ENCODE peak calls at places on chromosome 6, in six cellular contexts. O is fibroblast of lung; F is brain microvascular endothelial cell; V is right cardiac atrium; P is CD4-positive, CD25-positive, alpha-beta regulatory T cell; Z is mesendoderm. H is an unnamed sample. For H3K27me3, the result is how much of the 10 kb centered on the place peaks cover.

GRCh38 chr6:37058084-37058586 is 52.7 kb downstream of the FGD2 start:
- DNase-seq in O (peak), F (no peak), V (no peak), P (no peak), Z (no peak), H (no peak)

GRCh38 chr6:56334937-56335336 is 87.6 kb upstream of the COL21A1 start:
- DNase-seq in O (peak), F (peak), V (no peak), P (no peak), Z (no peak), H (no peak)

GRCh38 chr6:35495258-35496035 is 1.4 kb downstream of the TEAD3 start:
- DNase-seq in O (no peak), F (no peak), V (no peak), P (no peak), Z (no peak), H (no peak)

GRCh38 chr6:87808005-87808757 is 106.1 kb upstream of the AKIRIN2 start:
- DNase-seq in O (no peak), F (no peak), V (no peak), P (peak), Z (no peak), H (no peak)

GRCh38 chr6:100186552-100186951 is 192.5 kb upstream of the MCHR2 start:
- DNase-seq in O (no peak), F (peak), V (no peak), P (no peak), Z (no peak), H (no peak)

GRCh38 chr6:120230008-120230407 is 880.4 kb upstream of the MAN1A1 start:
- DNase-seq in O (no peak), F (no peak), V (no peak), P (no peak), Z (peak), H (peak)

GRCh38 chr6:26351544-26351953 is 13.4 kb upstream of the BTN3A2 start:
- DNase-seq in O (peak), F (peak), V (no peak), P (no peak), Z (no peak), H (no peak)

GRCh38 chr6:95725344-95725743 is 148.0 kb downstream of the MANEA start:
- DNase-seq in O (no peak), F (no peak), V (no peak), P (no peak), Z (no peak), H (no peak)

GRCh38 chr6:11645016-11645415 is 107.5 kb downstream of the TMEM170B start:
- DNase-seq in O (peak), F (no peak), V (no peak), P (no peak), Z (no peak), H (no peak)

GRCh38 chr6:152272486-152272885 is 364.7 kb downstream of the SYNE1 start:
- DNase-seq in O (no peak), F (no peak), V (no peak), P (no peak), Z (peak), H (no peak)

GRCh38 chr6:154403803-154404202 is 47.2 kb upstream of the IPCEF1 start:
- DNase-seq in O (peak), F (peak), V (peak), P (peak), Z (no peak), H (no peak)

GRCh38 chr6:48109902-48110301 is 1.1 kb downstream of the PTCHD4 start:
- DNase-seq in O (peak), F (no peak), V (no peak), P (no peak), Z (no peak), H (no peak)

GRCh38 chr6:15365273-15365687 is 119.4 kb downstream of the JARID2 start:
- DNase-seq in O (peak), F (peak), V (peak), P (peak), Z (no peak), H (peak)

GRCh38 chr6:85111481-85112001 is 338.3 kb upstream of the NT5E start:
- DNase-seq in O (peak), F (peak), V (peak), P (no peak), Z (peak), H (no peak)

GRCh38 chr6:105560611-105561066 is 157.8 kb upstream of the PREP start:
- DNase-seq in O (peak), F (peak), V (no peak), P (peak), Z (no peak), H (no peak)

GRCh38 chr6:144697389-144697788 is 412.3 kb downstream of the UTRN start:
- DNase-seq in O (no peak), F (no peak), V (no peak), P (peak), Z (no peak), H (no peak)

GRCh38 chr6:78059171-78059570 is 406.3 kb downstream of the MEI4 start:
- DNase-seq in O (no peak), F (no peak), V (no peak), P (no peak), Z (no peak), H (no peak)

GRCh38 chr6:155310596-155310995 is 3.7 kb downstream of the TFB1M start:
- DNase-seq in O (peak), F (no peak), V (no peak), P (no peak), Z (no peak), H (no peak)

GRCh38 chr6:130755368-130756034 is 71.7 kb upstream of the SMLR1 start:
- DNase-seq in O (no peak), F (no peak), V (no peak), P (no peak), Z (no peak), H (no peak)

GRCh38 chr6:14759976-14760672 is 485.7 kb upstream of the JARID2 start:
- DNase-seq in O (no peak), F (no peak), V (no peak), P (no peak), Z (no peak), H (no peak)

GRCh38 chr6:107144014-107144413 is 28.7 kb upstream of the BEND3 start:
- DNase-seq in O (no peak), F (no peak), V (no peak), P (no peak), Z (no peak), H (no peak)

GRCh38 chr6:81049425-81050042 is 702.9 kb downstream of the TENT5A start:
- DNase-seq in O (peak), F (no peak), V (no peak), P (no peak), Z (no peak), H (no peak)

GRCh38 chr6:112223070-112223861 is 31.1 kb downstream of the LAMA4 start:
- DNase-seq in O (peak), F (peak), V (no peak), P (no peak), Z (no peak), H (no peak)

GRCh38 chr6:160791981-160792418 is 90.0 kb downstream of the PLG start:
- DNase-seq in O (no peak), F (no peak), V (no peak), P (no peak), Z (no peak), H (no peak)

GRCh38 chr6:64874776-64875175 is 832.2 kb downstream of the EYS start:
- DNase-seq in O (peak), F (no peak), V (no peak), P (no peak), Z (no peak), H (no peak)

GRCh38 chr6:39330057-39330456 is 7.6 kb upstream of the KCNK16 start:
- DNase-seq in O (no peak), F (no peak), V (no peak), P (no peak), Z (no peak), H (no peak)

GRCh38 chr6:79868098-79868722 is 79.1 kb downstream of the ELOVL4 start:
- DNase-seq in O (peak), F (peak), V (no peak), P (peak), Z (peak), H (no peak)

GRCh38 chr6:35491558-35492541 is 5.0 kb downstream of the TEAD3 start:
- DNase-seq in O (peak), F (no peak), V (no peak), P (no peak), Z (no peak), H (no peak)

GRCh38 chr6:33722103-33722646 is 10.7 kb upstream of the UQCC2 start:
- DNase-seq in O (no peak), F (no peak), V (no peak), P (no peak), Z (no peak), H (no peak)

GRCh38 chr6:79413562-79414002 is 123.6 kb downstream of the LCA5 start:
- DNase-seq in O (peak), F (peak), V (no peak), P (no peak), Z (peak), H (no peak)

GRCh38 chr6:15096894-15097837 is 148.7 kb upstream of the JARID2 start:
- DNase-seq in O (no peak), F (peak), V (no peak), P (no peak), Z (no peak), H (no peak)

GRCh38 chr6:33962186-33962585 is 158.4 kb upstream of the MLN start:
- DNase-seq in O (peak), F (no peak), V (no peak), P (no peak), Z (no peak), H (no peak)

GRCh38 chr6:104633125-104633524 is 226.6 kb downstream of the HACE1 start:
- DNase-seq in O (no peak), F (no peak), V (no peak), P (no peak), Z (no peak), H (no peak)

DNA sequence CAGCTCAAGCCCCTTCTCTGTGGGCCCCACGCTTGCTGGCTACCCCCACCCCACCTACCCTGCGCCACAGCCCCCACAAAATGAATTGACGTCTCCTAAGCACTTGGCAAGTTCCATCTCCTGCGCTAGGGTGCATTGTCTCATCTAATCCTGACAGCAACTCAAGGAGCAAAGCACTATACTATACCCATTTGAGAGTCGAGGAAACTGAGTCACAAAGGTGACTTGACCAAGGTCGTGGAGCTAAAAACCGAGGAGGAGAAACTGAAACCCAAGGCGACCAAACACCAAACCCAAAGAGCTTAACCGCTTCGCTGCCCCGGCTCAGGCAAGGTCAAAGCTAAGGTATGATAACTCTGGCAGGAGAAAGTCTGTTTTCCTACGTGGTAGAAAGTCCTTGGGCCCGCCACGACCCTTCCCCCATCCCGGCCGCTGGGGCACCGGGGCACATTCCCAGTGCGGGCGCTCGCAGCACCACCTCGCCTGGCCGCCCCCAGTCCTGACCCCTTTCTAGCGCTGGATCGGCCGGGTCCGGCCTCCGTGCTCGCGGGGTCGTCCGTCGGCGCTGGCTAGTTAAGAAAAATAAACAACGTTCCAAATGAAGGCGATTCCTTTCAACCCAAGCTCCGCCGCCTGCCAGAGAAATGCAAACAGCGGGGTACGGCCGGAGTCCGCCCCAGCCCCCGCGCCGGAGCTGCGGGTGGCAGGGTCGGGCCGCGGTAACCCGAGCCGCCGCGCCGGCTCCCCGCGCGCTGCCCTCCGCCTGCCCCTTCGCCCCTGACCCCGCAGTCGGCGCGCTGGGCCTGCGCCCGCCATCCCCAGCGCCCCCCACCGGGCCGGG is 37.3 kb downstream of the NCR2 start:
- DNase-seq in O (peak), F (no peak), V (no peak), P (no peak), Z (peak), H (no peak)
- H3K27me3 ChIP-seq in O (half or more), F (half or more), V (under half), P (under half), Z (under half), H (under half)

GRCh38 chr6:98821739-98822405 is 12.5 kb upstream of the POU3F2 start:
- DNase-seq in O (no peak), F (no peak), V (no peak), P (no peak), Z (no peak), H (no peak)
- H3K27me3 ChIP-seq in O (under half), F (under half), V (under half), P (under half), Z (under half), H (under half)

GRCh38 chr6:46490425-46491200 is 636 bp downstream of the RCAN2 start:
- DNase-seq in O (no peak), F (no peak), V (peak), P (no peak), Z (peak), H (peak)
- H3K27me3 ChIP-seq in O (under half), F (under half), V (under half), P (under half), Z (under half), H (under half)

DNA sequence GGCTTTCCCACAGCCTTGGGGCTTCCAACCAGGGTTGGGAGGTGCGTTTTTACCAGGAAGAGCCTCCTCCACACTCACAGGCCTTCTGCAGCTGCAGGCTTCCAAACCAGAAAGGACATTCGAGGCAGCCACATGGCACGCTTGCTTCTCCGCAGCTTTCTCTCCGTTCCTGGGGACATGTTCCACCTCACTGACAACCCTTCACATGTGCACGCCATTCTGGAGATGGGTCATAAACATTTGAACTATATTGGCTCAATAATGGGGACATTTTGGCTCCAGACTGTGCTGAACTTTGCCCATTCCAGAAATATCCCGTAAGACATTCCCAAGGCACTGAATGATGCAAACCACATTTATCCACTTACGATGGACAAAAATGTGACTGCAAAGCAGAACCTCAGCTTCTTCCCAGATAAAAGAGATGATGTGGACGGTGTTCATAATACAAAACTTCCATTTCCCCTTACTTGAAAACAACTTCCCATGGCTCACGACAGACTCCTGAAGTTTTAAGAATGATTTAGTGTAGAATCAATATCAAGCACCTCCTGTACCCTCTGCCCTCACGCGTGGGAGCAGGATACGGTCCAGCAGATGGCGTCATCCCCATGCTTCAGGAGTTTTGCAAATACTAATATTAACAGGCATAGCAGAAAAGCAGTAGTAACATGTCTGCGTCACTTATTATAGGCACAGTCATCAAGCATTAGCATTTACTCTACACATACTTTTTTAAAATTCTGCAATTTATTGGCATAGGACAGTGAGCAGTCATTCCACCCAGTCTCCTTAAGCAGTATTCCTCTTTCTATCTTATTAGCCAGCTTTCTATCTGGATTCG is 25.4 kb upstream of the FOXF2 start:
- DNase-seq in O (peak), F (no peak), V (no peak), P (no peak), Z (peak), H (no peak)
- H3K27me3 ChIP-seq in O (under half), F (under half), V (under half), P (under half), Z (under half), H (under half)

DNA sequence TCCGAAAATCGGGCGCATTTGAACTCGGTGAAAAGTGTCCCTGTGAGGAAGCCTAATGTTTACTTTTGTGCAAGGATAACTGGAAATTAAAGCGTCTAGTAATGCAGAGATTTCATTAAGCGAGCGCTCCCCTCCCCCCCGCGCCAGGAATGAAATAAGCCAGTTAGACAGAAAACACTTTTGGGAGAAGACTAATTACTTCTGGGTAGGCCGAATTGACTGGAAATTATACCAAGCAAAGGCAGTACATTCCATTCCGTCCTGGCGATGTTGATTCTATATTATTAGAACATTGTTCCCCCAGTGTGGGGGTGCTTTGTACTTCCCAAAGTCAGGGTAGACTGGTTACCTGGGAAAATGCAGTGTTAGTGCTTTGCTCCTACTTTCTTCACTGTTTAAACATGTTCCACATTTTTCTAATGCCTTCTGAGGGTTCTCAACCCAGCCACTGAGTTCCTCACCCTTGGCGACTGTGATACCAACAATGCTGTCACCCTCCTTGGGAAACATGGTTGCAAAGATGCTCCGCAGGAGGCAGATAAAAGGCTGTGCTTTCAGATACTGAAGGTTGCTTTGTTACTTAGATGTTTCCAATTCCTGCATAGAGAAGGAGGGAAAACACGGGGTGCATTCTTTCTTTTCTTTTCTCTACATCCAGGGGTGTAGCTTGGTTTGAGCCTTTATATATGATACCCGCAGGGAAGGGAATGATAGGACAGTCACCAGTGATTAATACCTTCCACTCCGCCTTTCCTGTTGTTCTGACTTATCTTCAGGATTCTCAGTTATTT is 2.6 kb downstream of the GJA1 start:
- DNase-seq in O (peak), F (peak), V (no peak), P (no peak), Z (peak), H (no peak)
- H3K27me3 ChIP-seq in O (under half), F (under half), V (under half), P (under half), Z (under half), H (under half)

GRCh38 chr6:63549076-63549475 is 23.2 kb upstream of the LOC128125822 start:
- DNase-seq in O (no peak), F (no peak), V (no peak), P (no peak), Z (no peak), H (no peak)

GRCh38 chr6:63543001-63543400 is 29.3 kb upstream of the LOC128125822 start:
- DNase-seq in O (no peak), F (no peak), V (no peak), P (no peak), Z (no peak), H (no peak)

GRCh38 chr6:63546697-63547096 is 25.6 kb upstream of the LOC128125822 start:
- DNase-seq in O (no peak), F (no peak), V (no peak), P (no peak), Z (no peak), H (no peak)

GRCh38 chr6:63546236-63546635 is 26.0 kb upstream of the LOC128125822 start:
- DNase-seq in O (no peak), F (no peak), V (no peak), P (no peak), Z (no peak), H (no peak)

GRCh38 chr6:63543982-63544381 is 28.3 kb upstream of the LOC128125822 start:
- DNase-seq in O (peak), F (no peak), V (no peak), P (no peak), Z (no peak), H (no peak)
- H3K27me3 ChIP-seq in O (under half), F (under half), V (under half), P (under half), Z (under half), H (under half)

H was measured in right lobe of liver.